ENCODE peak calls at places on chromosomes 12 and 14, in four cellular contexts. One of them, this sample, is unnamed.

GRCh38 chr14:93857500-93857899 is 69.2 kb upstream of the PRIMA1 start:
- DNase-seq in left ventricle myocardium inferior: no peak
- DNase-seq in vagina: no peak
- DNase-seq in A549: no peak
- DNase-seq in this sample: no peak

GRCh38 chr12:122185079-122185478 is 2.2 kb downstream of the LRRC43 start:
- DNase-seq in left ventricle myocardium inferior: no peak
- DNase-seq in vagina: no peak
- DNase-seq in A549: no peak
- DNase-seq in this sample: no peak

GRCh38 chr14:88463318-88463717 is 77.9 kb downstream of the SPATA7 start:
- DNase-seq in left ventricle myocardium inferior: no peak
- DNase-seq in vagina: no peak
- DNase-seq in A549: peak; percentile 38
- DNase-seq in this sample: peak; percentile 32

GRCh38 chr12:32558941-32559340 is 120.2 kb upstream of the DNM1L start:
- DNase-seq in left ventricle myocardium inferior: no peak
- DNase-seq in vagina: no peak
- DNase-seq in A549: no peak
- DNase-seq in this sample: no peak

GRCh38 chr14:45089813-45090212 is 5.9 kb downstream of the PRPF39 start:
- DNase-seq in left ventricle myocardium inferior: no peak
- DNase-seq in vagina: no peak
- DNase-seq in A549: no peak
- DNase-seq in this sample: no peak

GRCh38 chr14:100882026-100882967 is 21.2 kb downstream of the RTL1 start:
- DNase-seq in left ventricle myocardium inferior: peak; percentile 8
- DNase-seq in vagina: no peak
- DNase-seq in A549: no peak
- DNase-seq in this sample: no peak

GRCh38 chr12:105273601-105274000 is 37.6 kb upstream of the APPL2 start:
- DNase-seq in left ventricle myocardium inferior: no peak
- DNase-seq in vagina: no peak
- DNase-seq in A549: no peak
- DNase-seq in this sample: no peak

GRCh38 chr12:51951199-51951842 is at the start of gene ACVR1B:
- DNase-seq in left ventricle myocardium inferior: peak; percentile 91
- DNase-seq in vagina: no peak
- DNase-seq in A549: peak; percentile 90
- DNase-seq in this sample: peak; percentile 94

GRCh38 chr14:90849787-90850444 is 33.7 kb upstream of the TTC7B start:
- DNase-seq in left ventricle myocardium inferior: no peak
- DNase-seq in vagina: no peak
- DNase-seq in A549: no peak
- DNase-seq in this sample: no peak

DNA sequence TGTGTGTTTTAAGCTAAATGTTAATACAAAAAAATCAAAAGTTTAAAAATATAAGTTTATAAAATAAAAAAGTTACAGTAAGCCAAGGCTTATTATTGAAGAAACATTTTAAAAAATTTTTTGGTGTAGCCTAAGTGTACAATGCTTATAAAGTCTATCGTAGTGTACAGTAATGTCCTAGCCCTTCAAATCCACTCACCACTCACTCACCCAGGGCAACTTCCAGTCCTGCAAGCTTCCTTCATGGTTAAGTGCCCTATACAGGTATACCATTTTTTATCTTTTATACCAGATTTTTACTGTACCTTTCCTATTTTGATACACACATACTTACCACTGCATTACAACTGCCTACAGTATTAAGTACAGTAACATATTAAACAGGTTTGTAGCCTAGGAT is 11.9 kb downstream of the UBE2N start:
- DNase-seq in left ventricle myocardium inferior: no peak
- DNase-seq in vagina: no peak
- DNase-seq in A549: no peak
- DNase-seq in this sample: no peak
- H3K4me1 ChIP-seq in left ventricle myocardium inferior: peaks cover 97% of the 10 kb centered on the region
- H3K4me1 ChIP-seq in vagina: peaks cover 79% of the 10 kb centered on the region
- H3K4me1 ChIP-seq in A549: peaks cover 38% of the 10 kb centered on the region
- H3K4me1 ChIP-seq in this sample: peaks cover 17% of the 10 kb centered on the region

DNA sequence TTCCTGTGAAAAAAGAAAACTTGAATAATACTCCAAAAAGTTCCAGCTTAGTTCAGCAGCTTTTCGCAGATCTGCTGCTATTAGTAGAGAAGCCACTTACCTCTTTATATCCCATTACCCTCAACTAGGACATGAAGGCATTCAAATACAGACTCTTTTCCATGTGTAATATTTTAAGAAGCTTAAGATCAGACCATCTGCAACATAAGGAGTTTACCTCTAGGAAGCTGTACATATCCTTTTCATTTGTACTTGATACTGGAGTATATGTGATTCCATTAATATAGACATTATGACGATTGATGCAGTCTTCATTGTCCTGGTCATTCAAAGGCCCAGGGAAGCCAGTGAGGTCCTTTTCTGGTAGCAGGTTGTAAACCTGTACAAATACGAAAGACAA is 20.4 kb downstream of the A2M start:
- DNase-seq in left ventricle myocardium inferior: no peak
- DNase-seq in vagina: no peak
- DNase-seq in A549: no peak
- DNase-seq in this sample: no peak
- H3K4me3 ChIP-seq in left ventricle myocardium inferior: no peak overlapping the region
- H3K4me3 ChIP-seq in vagina: no peak overlapping the region
- H3K4me3 ChIP-seq in A549: no peak overlapping the region
- H3K4me3 ChIP-seq in this sample: no peak overlapping the region

GRCh38 chr14:76776306-76777251 is 15.3 kb downstream of the VASH1 start:
- DNase-seq in left ventricle myocardium inferior: no peak
- DNase-seq in vagina: peak; percentile 87
- DNase-seq in A549: no peak
- DNase-seq in this sample: no peak
- TF ChIP-seq CTCF in left ventricle myocardium inferior: no peak
- TF ChIP-seq CTCF in vagina: no peak
- TF ChIP-seq CTCF in A549: no peak
- TF ChIP-seq CTCF in this sample: no peak

DNA sequence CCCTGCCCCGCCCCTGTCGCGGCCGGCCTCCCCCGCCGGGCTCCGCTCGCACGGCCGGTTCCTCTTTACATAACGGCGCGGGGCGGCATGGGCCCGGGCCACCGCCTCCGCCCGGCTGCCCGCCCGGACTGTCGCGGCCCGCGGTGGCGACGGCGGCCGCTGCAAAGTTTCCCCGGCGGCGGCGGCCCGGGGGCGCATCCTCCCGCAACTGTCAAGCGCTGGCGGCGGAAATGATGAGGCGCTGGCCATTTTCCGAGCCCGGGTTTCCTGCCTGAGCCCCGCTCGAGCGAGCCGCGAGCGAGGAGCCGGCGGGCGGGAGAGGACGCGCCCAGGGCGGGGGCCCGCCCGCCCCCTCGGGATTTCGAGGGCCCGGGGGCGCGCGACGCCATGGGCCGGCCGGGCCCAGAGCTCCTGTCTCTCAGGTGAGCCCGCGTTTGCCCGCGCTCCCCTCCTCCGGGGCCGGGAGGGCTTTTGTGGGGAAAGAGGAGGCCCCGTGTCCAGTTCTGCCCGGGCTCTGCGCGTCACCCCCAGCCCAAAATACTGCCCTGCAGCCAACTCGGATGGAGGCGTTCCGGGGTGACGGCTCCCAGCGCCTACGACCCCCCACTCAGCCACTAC is at the start of gene SH2B3:
- DNase-seq in left ventricle myocardium inferior: no peak
- DNase-seq in vagina: no peak
- DNase-seq in A549: no peak
- DNase-seq in this sample: no peak
- H3K4me1 ChIP-seq in left ventricle myocardium inferior: peaks cover 85% of the 10 kb centered on the region
- H3K4me1 ChIP-seq in vagina: peaks cover 78% of the 10 kb centered on the region
- H3K4me1 ChIP-seq in A549: peaks cover 32% of the 10 kb centered on the region
- H3K4me1 ChIP-seq in this sample: peaks cover 36% of the 10 kb centered on the region

GRCh38 chr14:80946187-80946586 is 4.6 kb upstream of the CEP128 start:
- DNase-seq in left ventricle myocardium inferior: no peak
- DNase-seq in vagina: no peak
- DNase-seq in A549: no peak
- DNase-seq in this sample: no peak

GRCh38 chr14:80942158-80942738 is 710 bp upstream of the CEP128 start:
- DNase-seq in left ventricle myocardium inferior: no peak
- DNase-seq in vagina: no peak
- DNase-seq in A549: no peak
- DNase-seq in this sample: no peak

GRCh38 chr14:80944861-80945617 is 3.5 kb upstream of the CEP128 start:
- DNase-seq in left ventricle myocardium inferior: no peak
- DNase-seq in vagina: no peak
- DNase-seq in A549: no peak
- DNase-seq in this sample: no peak

GRCh38 chr14:80940146-80940545 is 1.4 kb downstream of the CEP128 start:
- DNase-seq in left ventricle myocardium inferior: no peak
- DNase-seq in vagina: no peak
- DNase-seq in A549: no peak
- DNase-seq in this sample: no peak

DNA sequence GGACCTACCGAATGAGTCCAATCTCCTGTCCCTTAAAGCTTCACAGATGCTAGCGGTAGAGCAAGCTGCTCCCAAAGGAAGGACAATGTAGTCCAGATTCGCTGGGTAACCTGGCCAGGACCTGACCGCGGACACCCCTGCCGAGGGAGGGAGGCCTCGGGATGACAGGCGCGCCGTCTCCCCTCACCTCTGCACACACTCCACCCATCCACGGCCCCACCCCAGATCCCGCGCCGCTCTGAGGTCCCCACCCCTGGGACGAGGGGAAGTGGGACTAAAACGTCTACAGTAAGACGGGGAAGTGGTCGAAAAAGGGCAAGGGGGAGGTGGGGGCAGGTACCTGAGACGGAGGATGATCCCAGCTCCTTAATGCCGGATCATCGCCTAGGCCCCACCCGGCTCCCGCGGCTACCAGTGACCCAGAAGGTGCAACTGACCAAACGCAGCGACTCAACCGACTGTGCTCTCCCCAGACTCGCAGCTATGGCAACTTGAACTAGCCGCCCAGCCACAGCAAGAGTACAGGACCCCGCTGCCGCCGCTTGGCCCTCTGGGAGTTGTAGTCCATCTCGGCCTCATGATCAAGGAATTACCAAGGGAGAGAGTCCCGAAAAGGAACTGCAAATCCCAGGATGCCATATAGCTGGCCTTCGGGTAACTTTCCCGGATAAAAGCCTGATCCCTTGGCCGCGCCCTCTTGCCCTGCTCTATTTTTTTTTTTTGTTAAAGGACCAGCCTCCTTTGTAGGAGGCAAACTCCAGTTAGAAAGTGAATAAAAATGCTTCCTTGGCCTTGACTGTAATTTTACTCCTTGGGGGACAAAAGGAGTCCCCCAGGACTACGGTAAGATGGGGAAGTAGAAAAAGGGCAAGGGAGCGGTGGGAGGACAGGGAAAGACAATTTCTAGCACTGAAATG is at the start of gene CEP128:
- DNase-seq in left ventricle myocardium inferior: peak; percentile 95
- DNase-seq in vagina: no peak
- DNase-seq in A549: peak; percentile 97
- DNase-seq in this sample: peak; percentile 95
- H3K4me3 ChIP-seq in left ventricle myocardium inferior: peak within 1 kb of the TSS; percentile 78
- H3K4me3 ChIP-seq in vagina: peak within 1 kb of the TSS; percentile 76
- H3K4me3 ChIP-seq in A549: peak within 1 kb of the TSS; percentile 60
- H3K4me3 ChIP-seq in this sample: peak within 1 kb of the TSS; percentile 38